ENCODE peak calls at places on chromosomes 13 and 19, in nine cellular contexts. C is neural progenitor cell, B is heart left ventricle, S is upper lobe of left lung, Q is Panc1, D is right lobe of liver, L is tibial artery, P is left ventricle myocardium inferior, H is fibroblast of lung. Y is an unnamed sample.

GRCh38 chr13:49620170-49620621 is 8.1 kb upstream of the ARL11 start:
- DNase-seq in C (no peak), B (no peak), S (peak; percentile 69), Q (no peak), D (no peak), L (no peak), P (no peak), H (no peak), Y (peak; percentile 19)

GRCh38 chr19:2150794-2151338 is 500 bp downstream of the AP3D1 start:
- DNase-seq in C (peak; percentile 56), B (no peak), S (no peak), Q (no peak), D (no peak), L (no peak), P (no peak), H (no peak), Y (peak; percentile 38)

GRCh38 chr13:68234278-68234677 is 1004.1 kb upstream of the PCDH9 start:
- DNase-seq in C (peak; percentile 36), B (no peak), S (no peak), Q (no peak), D (no peak), L (no peak), P (no peak), H (peak; percentile 37), Y (no peak)

GRCh38 chr13:100108913-100109507 is 20.1 kb downstream of the PCCA start:
- DNase-seq in C (no peak), B (no peak), S (no peak), Q (no peak), D (no peak), L (no peak), P (no peak), H (no peak), Y (no peak)

GRCh38 chr19:41638624-41639023 is 11.8 kb upstream of the CEACAM4 start:
- DNase-seq in C (no peak), B (no peak), S (no peak), Q (no peak), D (no peak), L (no peak), P (no peak), H (no peak), Y (no peak)

GRCh38 chr19:45439569-45440258 is 16.0 kb upstream of the ERCC1 start:
- DNase-seq in C (peak; percentile 88), B (peak; percentile 89), S (peak; percentile 98), Q (no peak), D (peak; percentile 79), L (peak; percentile 95), P (peak; percentile 90), H (peak; percentile 74), Y (peak; percentile 93)

GRCh38 chr13:20395061-20395916 is 130.4 kb downstream of the CRYL1 start:
- DNase-seq in C (no peak), B (no peak), S (no peak), Q (no peak), D (no peak), L (no peak), P (no peak), H (no peak), Y (no peak)

GRCh38 chr13:25844559-25845434 is 207.0 kb downstream of the SHISA2 start:
- DNase-seq in C (no peak), B (no peak), S (no peak), Q (no peak), D (no peak), L (no peak), P (no peak), H (peak; percentile 66), Y (no peak)

GRCh38 chr19:10454267-10454666 is 33.9 kb downstream of the PDE4A start:
- DNase-seq in C (peak; percentile 93), B (no peak), S (no peak), Q (no peak), D (no peak), L (no peak), P (no peak), H (no peak), Y (no peak)

GRCh38 chr19:41541990-41542584 is 33.9 kb upstream of the CEACAM21 start:
- DNase-seq in C (peak; percentile 57), B (peak; percentile 52), S (no peak), Q (no peak), D (peak; percentile 52), L (no peak), P (peak; percentile 56), H (no peak), Y (no peak)

GRCh38 chr19:16897572-16898056 is 8.8 kb downstream of the F2RL3 start:
- DNase-seq in C (no peak), B (no peak), S (peak; percentile 91), Q (no peak), D (peak; percentile 60), L (peak; percentile 74), P (no peak), H (peak; percentile 27), Y (no peak)

GRCh38 chr19:12090807-12091206 is 26.3 kb downstream of the ZNF844 start:
- DNase-seq in C (peak; percentile 77), B (peak; percentile 62), S (no peak), Q (peak; percentile 10), D (peak; percentile 44), L (peak; percentile 83), P (peak; percentile 57), H (peak; percentile 25), Y (peak; percentile 38)

GRCh38 chr13:21949818-21950429 is 279.1 kb downstream of the FGF9 start:
- DNase-seq in C (no peak), B (no peak), S (no peak), Q (no peak), D (no peak), L (no peak), P (no peak), H (no peak), Y (no peak)

GRCh38 chr19:54576411-54576976 is 2.9 kb downstream of the LILRA2 start:
- DNase-seq in C (no peak), B (no peak), S (no peak), Q (no peak), D (no peak), L (no peak), P (no peak), H (no peak), Y (no peak)

GRCh38 chr13:90103099-90103784 is 1244.2 kb upstream of the MIR17HG start:
- DNase-seq in C (no peak), B (no peak), S (no peak), Q (no peak), D (no peak), L (no peak), P (no peak), H (no peak), Y (no peak)

GRCh38 chr13:30132623-30133553 is 174.5 kb downstream of the KATNAL1 start:
- DNase-seq in C (peak; percentile 96), B (peak; percentile 94), S (peak; percentile 98), Q (peak; percentile 28), D (peak; percentile 95), L (peak; percentile 97), P (peak; percentile 96), H (peak; percentile 85), Y (peak; percentile 98)

GRCh38 chr13:112705286-112705685 is 15.4 kb downstream of the ATP11A start:
- DNase-seq in C (no peak), B (no peak), S (no peak), Q (no peak), D (no peak), L (peak; percentile 47), P (no peak), H (no peak), Y (no peak)

GRCh38 chr13:33740134-33740538 is 77.8 kb upstream of the RFC3 start:
- DNase-seq in C (no peak), B (no peak), S (no peak), Q (no peak), D (no peak), L (no peak), P (no peak), H (peak; percentile 92), Y (no peak)

GRCh38 chr13:40026174-40026585 is 370.7 kb downstream of the COG6 start:
- DNase-seq in C (no peak), B (no peak), S (no peak), Q (no peak), D (no peak), L (no peak), P (no peak), H (peak; percentile 73), Y (no peak)

GRCh38 chr19:50705422-50706019 is 14.1 kb downstream of the SHANK1 start:
- DNase-seq in C (peak; percentile 75), B (no peak), S (no peak), Q (peak; percentile 42), D (no peak), L (no peak), P (no peak), H (peak; percentile 24), Y (no peak)
- TF ChIP-seq CTCF in C (peak; percentile 68), B (peak; percentile 38), S (peak; percentile 20), Q (peak; percentile 81), D (peak; percentile 57), L (no peak), P (peak; percentile 63), H (peak; percentile 87), Y (no peak)

DNA sequence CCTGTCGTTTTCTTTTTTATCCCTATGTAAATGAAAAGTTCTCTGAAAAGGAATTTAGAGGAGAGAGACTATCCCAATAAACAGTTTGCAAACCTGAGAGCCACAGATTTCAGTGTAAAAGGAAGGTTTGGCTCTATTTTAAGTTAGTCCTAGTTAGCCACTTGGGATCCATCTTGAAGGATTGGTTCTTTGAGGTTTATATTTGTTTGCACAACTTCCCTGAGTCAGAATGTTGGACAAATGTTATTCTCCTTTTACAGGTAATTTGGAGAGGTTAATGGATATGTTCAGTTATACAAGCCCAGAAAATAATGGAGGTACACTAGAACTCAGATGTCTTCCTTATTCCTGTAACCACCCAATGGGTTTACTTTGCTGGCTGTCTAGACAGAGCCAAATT is 2.6 kb upstream of the DNAJC15 start:
- DNase-seq in C (no peak), B (no peak), S (no peak), Q (no peak), D (no peak), L (no peak), P (no peak), H (no peak), Y (no peak)
- H3K27ac ChIP-seq in C (no peak overlapping the region), B (no peak overlapping the region), S (no peak overlapping the region), Q (no peak overlapping the region), D (no peak overlapping the region), L (no peak overlapping the region), P (no peak overlapping the region), H (no peak overlapping the region), Y (no peak overlapping the region)

DNA sequence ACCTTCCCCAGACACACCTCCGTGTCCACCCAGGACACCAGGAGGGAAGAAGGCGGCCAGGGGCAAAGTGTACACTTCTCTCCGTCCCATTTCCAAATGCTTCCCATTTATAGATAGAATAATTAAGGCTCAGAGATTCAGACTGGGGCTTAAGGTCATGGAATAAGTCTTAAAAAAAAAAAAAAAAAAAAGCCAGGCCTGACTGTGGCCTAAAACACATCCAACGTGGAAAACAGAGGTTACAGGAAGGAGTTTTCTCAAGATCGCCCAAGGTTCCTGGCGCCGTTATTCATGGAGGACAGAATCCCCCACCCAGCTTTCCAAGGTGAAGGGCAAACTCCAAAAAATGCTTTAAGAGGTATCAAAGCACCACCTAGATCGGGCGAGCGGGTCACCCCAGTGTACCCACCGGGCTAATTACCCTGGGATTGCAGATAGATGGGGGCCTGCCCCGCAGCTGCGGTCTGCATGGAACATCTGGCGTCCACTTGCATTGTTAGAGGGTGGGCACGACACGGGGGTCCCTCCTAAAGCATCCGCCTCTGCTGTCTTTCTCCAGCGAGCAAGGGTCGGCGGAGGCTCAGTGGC is 36.1 kb upstream of the NANOS3 start:
- DNase-seq in C (no peak), B (no peak), S (no peak), Q (no peak), D (no peak), L (no peak), P (no peak), H (no peak), Y (no peak)
- H3K4me1 ChIP-seq in C (peaks cover 15% of the 10 kb centered on the region), B (peaks cover 51% of the 10 kb centered on the region), S (peaks cover 53% of the 10 kb centered on the region), Q (peaks cover 43% of the 10 kb centered on the region), D (no peaks in the 10 kb centered on the region), L (peaks cover 74% of the 10 kb centered on the region), P (peaks cover 85% of the 10 kb centered on the region), H (peaks cover 33% of the 10 kb centered on the region), Y (peaks cover 24% of the 10 kb centered on the region)

GRCh38 chr19:48319647-48320537 is 5.5 kb upstream of the EMP3 start:
- DNase-seq in C (peak; percentile 92), B (peak; percentile 79), S (peak; percentile 91), Q (no peak), D (peak; percentile 88), L (peak; percentile 88), P (peak; percentile 82), H (peak; percentile 65), Y (peak; percentile 80)
- TF ChIP-seq CTCF in C (peak; percentile 87), B (peak; percentile 78), S (peak; percentile 94), Q (peak; percentile 88), D (peak; percentile 91), L (peak; percentile 68), P (peak; percentile 89), H (peak; percentile 83), Y (peak; percentile 28)